ENCODE peak calls at places on chromosomes 16 and 17, in four cellular contexts. One of them, this sample, is unnamed.

GRCh38 chr17:42536048-42536371 is at the start of gene NAGLU:
- DNase-seq in stomach: peak; percentile 98
- DNase-seq in tibial nerve: peak; percentile 96
- DNase-seq in body of pancreas: peak; percentile 99
- DNase-seq in this sample: peak; percentile 96

GRCh38 chr16:86087011-86087453 is 188.1 kb downstream of the IRF8 start:
- DNase-seq in stomach: no peak
- DNase-seq in tibial nerve: no peak
- DNase-seq in body of pancreas: no peak
- DNase-seq in this sample: no peak

GRCh38 chr16:842061-842476 is 41.5 kb upstream of the GNG13 start:
- DNase-seq in stomach: no peak
- DNase-seq in tibial nerve: no peak
- DNase-seq in body of pancreas: peak; percentile 36
- DNase-seq in this sample: peak; percentile 38

GRCh38 chr16:67561824-67562525 is 351 bp upstream of the CTCF start:
- DNase-seq in stomach: peak; percentile 96
- DNase-seq in tibial nerve: peak; percentile 91
- DNase-seq in body of pancreas: peak; percentile 96
- DNase-seq in this sample: peak; percentile 96

GRCh38 chr16:86809458-86809955 is 231.2 kb downstream of the FOXL1 start:
- DNase-seq in stomach: no peak
- DNase-seq in tibial nerve: no peak
- DNase-seq in body of pancreas: no peak
- DNase-seq in this sample: no peak

GRCh38 chr17:1324201-1324750 is 44.8 kb downstream of the TRARG1 start:
- DNase-seq in stomach: no peak
- DNase-seq in tibial nerve: no peak
- DNase-seq in body of pancreas: no peak
- DNase-seq in this sample: no peak

GRCh38 chr16:85699628-85700027 is 10.9 kb upstream of the GINS2 start:
- DNase-seq in stomach: no peak
- DNase-seq in tibial nerve: no peak
- DNase-seq in body of pancreas: peak; percentile 31
- DNase-seq in this sample: no peak

GRCh38 chr16:83374951-83375350 is 432.8 kb upstream of the HSBP1 start:
- DNase-seq in stomach: no peak
- DNase-seq in tibial nerve: no peak
- DNase-seq in body of pancreas: no peak
- DNase-seq in this sample: no peak

GRCh38 chr17:50047488-50048126 is 8.3 kb upstream of the ITGA3 start:
- DNase-seq in stomach: no peak
- DNase-seq in tibial nerve: peak; percentile 10
- DNase-seq in body of pancreas: no peak
- DNase-seq in this sample: no peak

GRCh38 chr17:50618941-50619340 is 15.7 kb upstream of the ABCC3 start:
- DNase-seq in stomach: no peak
- DNase-seq in tibial nerve: no peak
- DNase-seq in body of pancreas: no peak
- DNase-seq in this sample: no peak

GRCh38 chr16:85004587-85005205 is 6.6 kb downstream of the ZDHHC7 start:
- DNase-seq in stomach: peak; percentile 56
- DNase-seq in tibial nerve: no peak
- DNase-seq in body of pancreas: no peak
- DNase-seq in this sample: peak; percentile 69

GRCh38 chr17:65627892-65628622 is 66.6 kb upstream of the AXIN2 start:
- DNase-seq in stomach: peak; percentile 67
- DNase-seq in tibial nerve: no peak
- DNase-seq in body of pancreas: peak; percentile 47
- DNase-seq in this sample: peak; percentile 31

GRCh38 chr16:75745242-75745641 is 19.0 kb upstream of the CPHXL start:
- DNase-seq in stomach: no peak
- DNase-seq in tibial nerve: no peak
- DNase-seq in body of pancreas: no peak
- DNase-seq in this sample: no peak

GRCh38 chr17:5785343-5785742 is 201.0 kb upstream of the NLRP1 start:
- DNase-seq in stomach: no peak
- DNase-seq in tibial nerve: no peak
- DNase-seq in body of pancreas: no peak
- DNase-seq in this sample: no peak

DNA sequence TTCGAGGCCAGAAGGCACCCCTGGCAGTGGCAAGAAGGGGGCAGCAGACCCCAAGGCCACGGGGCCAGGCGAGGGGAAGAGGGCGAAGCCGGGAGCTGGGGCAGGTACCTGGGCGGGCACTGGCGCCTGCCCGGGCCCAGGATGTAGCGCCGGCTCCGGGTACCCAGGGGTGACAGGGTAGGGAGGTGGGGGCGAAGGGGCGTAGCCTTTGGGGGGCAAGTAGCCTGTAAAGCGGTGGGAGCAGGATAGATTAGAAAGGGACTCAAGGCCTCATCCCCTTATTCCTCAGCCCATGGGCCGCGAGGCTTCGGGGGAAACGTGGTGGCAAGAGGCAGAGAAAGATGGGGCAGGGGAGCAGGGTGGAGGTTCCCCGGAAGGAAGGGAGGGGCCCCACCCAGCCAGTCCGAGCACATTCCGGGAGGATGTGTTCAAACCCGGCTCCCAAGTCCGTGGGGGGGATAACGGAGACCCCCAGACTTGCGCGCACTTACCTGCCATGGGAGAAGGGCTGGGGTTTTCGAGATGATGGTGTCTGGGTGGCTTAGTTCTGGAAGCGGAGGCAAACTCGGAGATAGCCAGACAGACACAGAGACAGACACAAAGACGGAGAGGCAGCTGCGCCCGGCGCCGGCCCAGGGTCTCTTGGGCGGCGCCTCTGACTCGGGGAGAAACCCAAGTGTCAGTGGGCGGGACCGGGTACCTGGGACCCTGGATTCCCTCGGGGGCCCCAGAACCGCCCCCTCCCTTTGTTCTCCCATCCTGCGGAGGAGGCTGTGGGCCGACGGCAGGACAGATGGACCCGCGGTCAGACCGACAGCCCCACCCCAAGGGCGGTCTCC is 493 bp downstream of the PLSCR3 start:
- DNase-seq in stomach: peak; percentile 33
- DNase-seq in tibial nerve: no peak
- DNase-seq in body of pancreas: no peak
- DNase-seq in this sample: peak; percentile 31
- H3K27ac ChIP-seq in stomach: peak overlapping the region; percentile 97
- H3K27ac ChIP-seq in tibial nerve: peak overlapping the region; percentile 90
- H3K27ac ChIP-seq in body of pancreas: peak overlapping the region; percentile 83
- H3K27ac ChIP-seq in this sample: peak overlapping the region; percentile 93

GRCh38 chr17:46769531-46770438 is 48.7 kb downstream of the WNT3 start:
- DNase-seq in stomach: peak; percentile 24
- DNase-seq in tibial nerve: no peak
- DNase-seq in body of pancreas: no peak
- DNase-seq in this sample: no peak

GRCh38 chr17:46770439-46770817 is 48.1 kb downstream of the WNT3 start:
- DNase-seq in stomach: no peak
- DNase-seq in tibial nerve: no peak
- DNase-seq in body of pancreas: no peak
- DNase-seq in this sample: no peak

GRCh38 chr17:46772013-46772878 is 46.2 kb downstream of the WNT3 start:
- DNase-seq in stomach: peak; percentile 41
- DNase-seq in tibial nerve: no peak
- DNase-seq in body of pancreas: peak; percentile 57
- DNase-seq in this sample: no peak

GRCh38 chr17:46771601-46772012 is 46.9 kb downstream of the WNT3 start:
- DNase-seq in stomach: peak; percentile 26
- DNase-seq in tibial nerve: no peak
- DNase-seq in body of pancreas: peak; percentile 56
- DNase-seq in this sample: no peak

GRCh38 chr17:46770818-46771600 is 47.5 kb downstream of the WNT3 start:
- DNase-seq in stomach: peak; percentile 42
- DNase-seq in tibial nerve: no peak
- DNase-seq in body of pancreas: peak; percentile 49
- DNase-seq in this sample: no peak
- TF ChIP-seq CTCF in stomach: no peak
- TF ChIP-seq CTCF in tibial nerve: no peak
- TF ChIP-seq CTCF in body of pancreas: no peak
- TF ChIP-seq CTCF in this sample: no peak

GRCh38 chr17:46108550-46109110 is 84.6 kb downstream of the KANSL1 start:
- DNase-seq in stomach: no peak
- DNase-seq in tibial nerve: no peak
- DNase-seq in body of pancreas: no peak
- DNase-seq in this sample: no peak

GRCh38 chr17:46108120-46108519 is 85.1 kb downstream of the KANSL1 start:
- DNase-seq in stomach: no peak
- DNase-seq in tibial nerve: no peak
- DNase-seq in body of pancreas: no peak
- DNase-seq in this sample: no peak

GRCh38 chr17:46106966-46107644 is 86.1 kb downstream of the KANSL1 start:
- DNase-seq in stomach: no peak
- DNase-seq in tibial nerve: no peak
- DNase-seq in body of pancreas: no peak
- DNase-seq in this sample: no peak

GRCh38 chr17:46109603-46110189 is 83.5 kb downstream of the KANSL1 start:
- DNase-seq in stomach: no peak
- DNase-seq in tibial nerve: no peak
- DNase-seq in body of pancreas: no peak
- DNase-seq in this sample: no peak

GRCh38 chr17:46110219-46110618 is 83.0 kb downstream of the KANSL1 start:
- DNase-seq in stomach: no peak
- DNase-seq in tibial nerve: no peak
- DNase-seq in body of pancreas: no peak
- DNase-seq in this sample: no peak
- TF ChIP-seq POLR2A in stomach: no peak
- TF ChIP-seq POLR2A in tibial nerve: no peak
- TF ChIP-seq POLR2A in body of pancreas: no peak
- TF ChIP-seq POLR2A in this sample: no peak

GRCh38 chr16:78258651-78259050 is 159.2 kb downstream of the WWOX start:
- DNase-seq in stomach: no peak
- DNase-seq in tibial nerve: no peak
- DNase-seq in body of pancreas: no peak
- DNase-seq in this sample: no peak
- H3K27ac ChIP-seq in stomach: no peak overlapping the region
- H3K27ac ChIP-seq in tibial nerve: no peak overlapping the region
- H3K27ac ChIP-seq in body of pancreas: no peak overlapping the region
- H3K27ac ChIP-seq in this sample: peak overlapping the region; percentile 53

GRCh38 chr17:72056727-72057290 is 64.0 kb upstream of the SOX9 start:
- DNase-seq in stomach: no peak
- DNase-seq in tibial nerve: no peak
- DNase-seq in body of pancreas: peak; percentile 27
- DNase-seq in this sample: no peak

GRCh38 chr17:72049914-72050313 is 70.9 kb upstream of the SOX9 start:
- DNase-seq in stomach: no peak
- DNase-seq in tibial nerve: no peak
- DNase-seq in body of pancreas: no peak
- DNase-seq in this sample: no peak

GRCh38 chr17:72056155-72056554 is 64.7 kb upstream of the SOX9 start:
- DNase-seq in stomach: no peak
- DNase-seq in tibial nerve: no peak
- DNase-seq in body of pancreas: no peak
- DNase-seq in this sample: no peak

DNA sequence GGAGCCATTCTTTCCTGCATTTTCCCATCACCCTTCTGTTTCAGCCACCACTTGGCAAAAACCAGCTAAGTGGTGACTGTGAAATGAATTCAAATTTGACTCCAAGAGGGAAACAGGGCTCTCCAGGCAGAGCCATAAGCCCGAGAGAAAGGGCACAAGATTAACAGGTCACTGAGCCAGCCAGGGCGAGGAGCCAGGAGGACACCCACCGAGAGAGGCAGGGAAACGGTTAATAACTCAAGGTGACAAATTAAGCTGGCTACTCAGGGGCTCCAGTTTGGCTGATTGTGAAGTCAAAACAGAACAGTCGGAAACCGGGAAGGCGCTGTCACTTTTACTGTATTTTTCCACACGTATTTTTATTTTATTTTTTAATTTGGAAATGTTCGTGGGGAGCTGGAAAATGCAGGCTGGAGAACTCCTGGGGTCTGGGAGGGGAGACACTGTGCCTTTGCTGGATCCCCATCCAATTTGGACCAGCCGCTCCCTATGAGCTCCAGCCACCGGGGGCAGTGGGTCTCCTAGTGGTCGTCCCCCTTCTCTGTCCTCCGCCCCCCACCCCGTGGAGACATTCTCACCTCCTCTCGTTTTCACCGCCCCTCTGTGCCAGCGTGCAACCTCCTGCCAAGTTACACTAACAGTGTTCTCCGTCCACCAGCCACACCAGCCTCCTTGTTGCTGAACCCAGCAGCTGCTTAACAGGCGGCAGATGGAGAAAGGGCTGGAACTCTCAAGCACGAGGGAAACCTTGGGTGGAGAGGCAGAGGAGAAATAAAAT is 67.6 kb upstream of the SOX9 start:
- DNase-seq in stomach: no peak
- DNase-seq in tibial nerve: no peak
- DNase-seq in body of pancreas: peak; percentile 26
- DNase-seq in this sample: no peak
- TF ChIP-seq CTCF in stomach: no peak
- TF ChIP-seq CTCF in tibial nerve: no peak
- TF ChIP-seq CTCF in body of pancreas: no peak
- TF ChIP-seq CTCF in this sample: no peak

GRCh38 chr16:8798535-8799157 is 1.0 kb downstream of the PMM2 start:
- DNase-seq in stomach: no peak
- DNase-seq in tibial nerve: no peak
- DNase-seq in body of pancreas: no peak
- DNase-seq in this sample: no peak
- TF ChIP-seq POLR2A in stomach: no peak
- TF ChIP-seq POLR2A in tibial nerve: no peak
- TF ChIP-seq POLR2A in body of pancreas: no peak
- TF ChIP-seq POLR2A in this sample: no peak

GRCh38 chr16:88813396-88814143 is 1.8 kb upstream of the APRT start:
- DNase-seq in stomach: no peak
- DNase-seq in tibial nerve: no peak
- DNase-seq in body of pancreas: no peak
- DNase-seq in this sample: no peak
- H3K27ac ChIP-seq in stomach: peak overlapping the region; percentile 97
- H3K27ac ChIP-seq in tibial nerve: peak overlapping the region; percentile 95
- H3K27ac ChIP-seq in body of pancreas: no peak overlapping the region
- H3K27ac ChIP-seq in this sample: peak overlapping the region; percentile 90